ENCODE peak calls at places on chromosomes 4 and X, in seven cellular contexts. H, V, R, K, J, X and T are unnamed samples.
A peak's percentile ranks its signal among the peaks of the same experiment; 100 is the strongest.

GRCh38 chr4:126215759-126216158 is 901.0 kb downstream of the FAT4 start:
- DNase-seq in K (no peak), J (no peak), V (no peak), H (no peak), R (no peak), X (no peak), T (no peak)

GRCh38 chr4:155889036-155889793 is 14.3 kb upstream of the TDO2 start:
- DNase-seq in R (no peak), X (no peak), H (no peak), J (peak; percentile 58), K (no peak), V (no peak), T (no peak)

GRCh38 chr4:80619070-80619674 is 283.6 kb downstream of the CFAP299 start:
- DNase-seq in H (no peak), X (peak; percentile 3), V (no peak), K (no peak), R (no peak), J (no peak), T (no peak)

GRCh38 chrX:37746268-37746931 is 33.5 kb upstream of the CYBB start:
- DNase-seq in V (no peak), K (no peak), R (no peak), J (peak; percentile 72), X (no peak), H (no peak), T (no peak)

GRCh38 chr4:40196724-40197281 is at the start of gene RHOH:
- DNase-seq in K (no peak), V (no peak), R (no peak), J (no peak), X (no peak), H (no peak), T (no peak)

GRCh38 chrX:69102805-69103204 is 62.4 kb downstream of the PJA1 start:
- DNase-seq in V (no peak), J (no peak), X (no peak), R (peak; percentile 15), K (no peak), H (no peak), T (no peak)

GRCh38 chr4:37603070-37603468 is 83.1 kb downstream of the RELL1 start:
- DNase-seq in H (peak; percentile 71), K (peak; percentile 60), X (peak; percentile 55), R (peak; percentile 79), J (peak; percentile 26), V (peak; percentile 85), T (peak; percentile 62)

GRCh38 chr4:128635141-128635911 is 174.2 kb upstream of the JADE1 start:
- DNase-seq in J (no peak), X (peak; percentile 15), H (no peak), R (peak; percentile 41), K (no peak), V (no peak), T (no peak)

GRCh38 chrX:49272426-49272825 is 2.8 kb downstream of the PPP1R3F start:
- DNase-seq in K (no peak), R (no peak), J (no peak), X (no peak), H (no peak), V (no peak), T (no peak)

GRCh38 chr4:118849867-118850812 is 14.2 kb upstream of the SEC24D start:
- DNase-seq in V (no peak), H (no peak), R (no peak), X (no peak), K (peak; percentile 62), J (no peak), T (no peak)

GRCh38 chrX:22396408-22396807 is 123.7 kb downstream of the CBLL2 start:
- DNase-seq in J (no peak), V (no peak), H (no peak), X (no peak), K (no peak), R (no peak), T (no peak)

GRCh38 chr4:173837517-173837916 is 307.5 kb upstream of the HAND2 start:
- DNase-seq in J (no peak), R (no peak), H (no peak), V (no peak), X (no peak), K (no peak), T (no peak)

GRCh38 chr4:93828332-93828829 is at the start of gene ATOH1:
- DNase-seq in R (peak; percentile 13), V (peak; percentile 76), J (no peak), H (no peak), K (peak; percentile 84), X (no peak), T (no peak)

GRCh38 chrX:97322401-97322800 is 438.7 kb downstream of the RPA4 start:
- DNase-seq in H (no peak), R (no peak), K (no peak), J (no peak), X (no peak), V (no peak), T (no peak)

GRCh38 chrX:18997916-18998315 is 14.0 kb upstream of the PHKA2 start:
- DNase-seq in K (no peak), X (no peak), V (no peak), J (no peak), H (no peak), R (no peak), T (no peak)

GRCh38 chrX:44042124-44042523 is 68.9 kb upstream of the NDP start:
- DNase-seq in K (no peak), H (no peak), J (no peak), V (no peak), R (no peak), X (no peak), T (no peak)

GRCh38 chr4:98290511-98290910 is 29.3 kb downstream of the RAP1GDS1 start:
- DNase-seq in V (no peak), H (no peak), J (no peak), R (no peak), X (no peak), K (no peak), T (no peak)

GRCh38 chr4:144799486-144799885 is 153.5 kb downstream of the HHIP start:
- DNase-seq in V (no peak), H (no peak), R (no peak), J (no peak), K (no peak), X (no peak), T (no peak)

GRCh38 chr4:70364002-70364401 is 3.4 kb downstream of the SMR3A start:
- DNase-seq in V (no peak), J (no peak), R (no peak), K (no peak), X (no peak), H (no peak), T (no peak)

GRCh38 chr4:18248611-18249010 is 227.1 kb upstream of the LCORL start:
- DNase-seq in X (no peak), K (no peak), R (no peak), H (no peak), V (no peak), J (no peak), T (no peak)

GRCh38 chr4:52640808-52641595 is 18.1 kb downstream of the USP46 start:
- DNase-seq in X (no peak), K (no peak), R (no peak), V (no peak), J (no peak), H (no peak), T (no peak)

GRCh38 chrX:1442016-1442665 is 10.6 kb downstream of the ASMTL start:
- DNase-seq in X (no peak), R (no peak), H (no peak), V (no peak), K (no peak), J (no peak), T (no peak)

GRCh38 chr4:186030795-186031194 is 38.2 kb upstream of the TLR3 start:
- DNase-seq in H (no peak), J (no peak), K (no peak), V (no peak), X (no peak), R (no peak), T (no peak)

GRCh38 chr4:86233681-86234080 is 126.2 kb downstream of the MAPK10 start:
- DNase-seq in J (no peak), V (no peak), R (no peak), H (no peak), X (no peak), K (no peak), T (no peak)

GRCh38 chrX:154761977-154762528 is 611 bp upstream of the DKC1 start:
- DNase-seq in V (peak; percentile 48), J (no peak), R (no peak), K (no peak), H (no peak), X (no peak), T (no peak)

GRCh38 chrX:75061701-75062100 is 94.4 kb downstream of the ABCB7 start:
- DNase-seq in R (no peak), J (no peak), V (no peak), X (no peak), H (no peak), K (no peak), T (no peak)
- TF ChIP-seq TAF1 in R (no peak), J (no peak), V (no peak), X (no peak), H (no peak), K (no peak), T (no peak)

GRCh38 chr4:108141213-108142045 is 27.3 kb downstream of the LEF1 start:
- DNase-seq in H (no peak), X (no peak), R (no peak), K (no peak), V (no peak), J (no peak), T (no peak)
- TF ChIP-seq TAF1 in H (no peak), X (no peak), R (no peak), K (no peak), V (no peak), J (no peak), T (no peak)

GRCh38 chrX:12973561-12974216 is 1.2 kb upstream of the TMSB4X start:
- DNase-seq in X (no peak), J (no peak), V (no peak), R (no peak), H (no peak), K (no peak), T (no peak)

GRCh38 chrX:12974797-12975669 is at the start of gene TMSB4X:
- DNase-seq in K (peak; percentile 33), X (no peak), R (peak; percentile 84), H (peak; percentile 48), V (peak; percentile 84), J (no peak), T (no peak)

GRCh38 chrX:12975670-12975965 is 708 bp downstream of the TMSB4X start:
- DNase-seq in R (no peak), H (no peak), X (no peak), K (no peak), V (no peak), J (no peak), T (no peak)

GRCh38 chrX:12972867-12973560 is 1.9 kb upstream of the TMSB4X start:
- DNase-seq in H (no peak), J (no peak), K (no peak), R (no peak), V (no peak), X (no peak), T (no peak)

GRCh38 chrX:12974217-12974796 is 603 bp upstream of the TMSB4X start:
- DNase-seq in V (peak; percentile 46), K (no peak), X (no peak), R (peak; percentile 66), H (no peak), J (no peak), T (no peak)
- TF ChIP-seq TAF1 in V (no peak), K (no peak), X (no peak), R (no peak), H (no peak), J (no peak), T (no peak)

DNA sequence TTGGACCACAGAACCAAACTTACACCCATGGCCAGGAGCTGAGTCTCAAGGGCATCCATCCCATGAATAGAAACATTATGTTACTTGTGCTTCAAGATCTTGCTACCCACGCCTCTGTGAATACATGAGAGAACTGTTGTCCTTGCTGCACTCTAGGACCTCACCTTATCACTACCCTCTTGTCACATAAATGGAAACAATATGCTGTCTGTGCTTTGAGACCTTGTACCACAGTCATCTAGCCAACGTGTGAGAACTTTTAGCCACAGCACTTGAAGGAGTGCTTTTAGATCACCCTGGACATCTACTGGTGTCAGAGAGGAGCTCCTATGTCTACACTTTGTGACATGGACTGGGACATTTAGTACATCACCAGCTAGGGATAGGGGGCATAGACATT is 30.7 kb upstream of the HUWE1 start:
- DNase-seq in K (no peak), H (no peak), R (no peak), V (no peak), J (peak; percentile 50), X (no peak), T (no peak)
- TF ChIP-seq TAF1 in K (no peak), H (no peak), R (no peak), V (no peak), J (no peak), X (no peak), T (no peak)